ENCODE peak calls at places on chromosomes 12 and 14, in four cellular contexts. Y is A549, G is Peyer's patch, T is prostate gland. C is an unnamed sample.

GRCh38 chr12:18752280-18752920 is 14.5 kb downstream of the CAPZA3 start:
- DNase-seq in Y (no peak), G (no peak), T (no peak), C (no peak)

GRCh38 chr12:1836241-1836803 is 16.0 kb downstream of the LRTM2 start:
- DNase-seq in Y (no peak), G (no peak), T (no peak), C (no peak)

GRCh38 chr12:64526859-64527258 is 74.9 kb downstream of the TBK1 start:
- DNase-seq in Y (no peak), G (no peak), T (no peak), C (no peak)

GRCh38 chr12:108505121-108505520 is 10.0 kb upstream of the FICD start:
- DNase-seq in Y (no peak), G (no peak), T (no peak), C (no peak)

GRCh38 chr14:66425402-66425801 is 60.8 kb upstream of the CCDC196 start:
- DNase-seq in Y (no peak), G (no peak), T (no peak), C (no peak)

GRCh38 chr12:43113616-43114015 is 438.4 kb downstream of the ADAMTS20 start:
- DNase-seq in Y (no peak), G (no peak), T (no peak), C (no peak)

GRCh38 chr12:64937466-64937865 is 113.0 kb downstream of the TBC1D30 start:
- DNase-seq in Y (no peak), G (no peak), T (no peak), C (no peak)

GRCh38 chr14:85453401-85453800 is 76.5 kb upstream of the FLRT2 start:
- DNase-seq in Y (no peak), G (no peak), T (no peak), C (no peak)

GRCh38 chr12:121812320-121812871 is 8.6 kb downstream of the SETD1B start:
- DNase-seq in Y (peak; percentile 92), G (peak; percentile 84), T (peak; percentile 63), C (peak; percentile 77)

GRCh38 chr12:21989819-21990412 is 48.7 kb upstream of the ABCC9 start:
- DNase-seq in Y (no peak), G (no peak), T (no peak), C (no peak)

GRCh38 chr12:67940780-67941243 is 48.4 kb upstream of the IFNG-AS1 start:
- DNase-seq in Y (no peak), G (no peak), T (no peak), C (peak; percentile 5)

GRCh38 chr14:98242903-98243302 is 1029.1 kb downstream of the BCL11B start:
- DNase-seq in Y (no peak), G (no peak), T (no peak), C (no peak)

GRCh38 chr12:22083167-22083566 is 37.1 kb downstream of the CMAS start:
- DNase-seq in Y (no peak), G (no peak), T (peak; percentile 20), C (no peak)

GRCh38 chr12:117228239-117228638 is 38.0 kb upstream of the FBXO21 start:
- DNase-seq in Y (peak; percentile 72), G (no peak), T (no peak), C (peak; percentile 24)

GRCh38 chr12:115423546-115423987 is 739.6 kb upstream of the TBX3 start:
- DNase-seq in Y (peak; percentile 12), G (no peak), T (no peak), C (no peak)

GRCh38 chr14:29236401-29236800 is 469.8 kb downstream of the FOXG1 start:
- DNase-seq in Y (no peak), G (no peak), T (no peak), C (no peak)

GRCh38 chr14:103581206-103581605 is 18.4 kb downstream of the COA8 start:
- DNase-seq in Y (no peak), G (no peak), T (no peak), C (no peak)

DNA sequence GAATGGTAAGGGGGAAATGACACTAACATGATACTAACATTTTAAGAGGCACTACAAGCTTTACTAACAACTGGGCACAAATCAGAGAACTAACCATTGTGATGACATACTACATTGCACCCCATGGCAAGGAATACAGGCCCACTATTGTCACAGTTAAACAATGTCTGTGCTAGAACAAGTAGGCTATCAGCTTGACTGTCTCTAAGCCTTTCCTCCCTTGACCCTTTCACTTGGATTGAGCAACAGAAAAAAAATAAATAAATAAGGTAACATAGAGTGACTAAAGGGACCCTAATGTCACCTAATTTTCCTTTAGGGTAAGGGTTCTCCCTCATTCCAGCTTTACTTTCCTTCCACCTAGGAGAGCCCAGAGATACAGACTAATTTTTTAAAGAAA is 4.4 kb downstream of the SLC38A2 start:
- DNase-seq in Y (no peak), G (no peak), T (no peak), C (no peak)
- TF ChIP-seq POLR2A in Y (no peak), G (no peak), T (no peak), C (no peak)

GRCh38 chr12:124327362-124328043 is 32.6 kb downstream of the RFLNA start:
- DNase-seq in Y (no peak), G (no peak), T (no peak), C (no peak)

GRCh38 chr12:124326104-124326503 is 31.2 kb downstream of the RFLNA start:
- DNase-seq in Y (no peak), G (no peak), T (no peak), C (no peak)

GRCh38 chr12:124324803-124325705 is 30.2 kb downstream of the RFLNA start:
- DNase-seq in Y (no peak), G (no peak), T (no peak), C (no peak)

GRCh38 chr12:124326899-124327298 is 32.0 kb downstream of the RFLNA start:
- DNase-seq in Y (no peak), G (no peak), T (no peak), C (no peak)

GRCh38 chr12:124328116-124328515 is 33.2 kb downstream of the RFLNA start:
- DNase-seq in Y (no peak), G (no peak), T (no peak), C (no peak)
- TF ChIP-seq POLR2A in Y (no peak), G (no peak), T (no peak), C (no peak)

GRCh38 chr12:94073441-94074051 is 74.8 kb upstream of the PLXNC1 start:
- DNase-seq in Y (no peak), G (no peak), T (no peak), C (no peak)
- TF ChIP-seq POLR2A in Y (no peak), G (no peak), T (no peak), C (no peak)

DNA sequence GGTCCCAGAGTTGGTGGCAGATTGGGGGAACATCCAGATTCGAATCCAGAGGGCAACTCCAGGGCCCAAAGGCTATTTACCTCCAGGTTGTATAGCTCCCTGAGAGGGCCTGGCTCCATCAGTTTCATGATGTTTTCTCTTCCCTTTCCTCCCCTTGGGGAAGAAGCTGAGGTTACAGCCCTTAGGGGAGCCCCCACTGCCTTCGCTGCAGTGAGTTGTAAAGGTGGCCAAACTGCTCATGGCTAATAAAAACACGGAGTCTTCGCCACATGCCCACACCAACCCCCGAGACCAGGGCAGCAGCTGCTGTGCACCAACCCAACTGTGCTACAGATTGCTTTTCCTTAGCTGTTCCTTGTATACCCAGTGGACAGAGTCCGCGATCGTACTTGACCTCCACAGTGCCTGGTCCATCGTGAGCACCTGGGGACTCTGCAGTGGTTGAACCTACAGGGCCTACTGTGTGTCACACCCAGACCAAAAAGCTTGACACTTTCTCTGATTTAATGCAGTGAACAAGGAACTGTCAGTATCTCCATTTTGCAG is 20.9 kb downstream of the GALNT16 start:
- DNase-seq in Y (no peak), G (no peak), T (no peak), C (no peak)
- TF ChIP-seq POLR2A in Y (no peak), G (no peak), T (no peak), C (no peak)

GRCh38 chr14:64442300-64442988 is 22.9 kb upstream of the AKAP5 start:
- DNase-seq in Y (no peak), G (no peak), T (no peak), C (no peak)

GRCh38 chr14:64447890-64448667 is 17.2 kb upstream of the AKAP5 start:
- DNase-seq in Y (no peak), G (no peak), T (no peak), C (no peak)

GRCh38 chr14:64440494-64440893 is 24.8 kb upstream of the AKAP5 start:
- DNase-seq in Y (no peak), G (no peak), T (no peak), C (no peak)

GRCh38 chr14:64444140-64444539 is 21.2 kb upstream of the AKAP5 start:
- DNase-seq in Y (no peak), G (peak; percentile 63), T (no peak), C (no peak)

GRCh38 chr14:64444984-64445845 is 20.1 kb upstream of the AKAP5 start:
- DNase-seq in Y (no peak), G (peak; percentile 74), T (no peak), C (peak; percentile 49)
- TF ChIP-seq POLR2A in Y (no peak), G (no peak), T (no peak), C (no peak)

DNA sequence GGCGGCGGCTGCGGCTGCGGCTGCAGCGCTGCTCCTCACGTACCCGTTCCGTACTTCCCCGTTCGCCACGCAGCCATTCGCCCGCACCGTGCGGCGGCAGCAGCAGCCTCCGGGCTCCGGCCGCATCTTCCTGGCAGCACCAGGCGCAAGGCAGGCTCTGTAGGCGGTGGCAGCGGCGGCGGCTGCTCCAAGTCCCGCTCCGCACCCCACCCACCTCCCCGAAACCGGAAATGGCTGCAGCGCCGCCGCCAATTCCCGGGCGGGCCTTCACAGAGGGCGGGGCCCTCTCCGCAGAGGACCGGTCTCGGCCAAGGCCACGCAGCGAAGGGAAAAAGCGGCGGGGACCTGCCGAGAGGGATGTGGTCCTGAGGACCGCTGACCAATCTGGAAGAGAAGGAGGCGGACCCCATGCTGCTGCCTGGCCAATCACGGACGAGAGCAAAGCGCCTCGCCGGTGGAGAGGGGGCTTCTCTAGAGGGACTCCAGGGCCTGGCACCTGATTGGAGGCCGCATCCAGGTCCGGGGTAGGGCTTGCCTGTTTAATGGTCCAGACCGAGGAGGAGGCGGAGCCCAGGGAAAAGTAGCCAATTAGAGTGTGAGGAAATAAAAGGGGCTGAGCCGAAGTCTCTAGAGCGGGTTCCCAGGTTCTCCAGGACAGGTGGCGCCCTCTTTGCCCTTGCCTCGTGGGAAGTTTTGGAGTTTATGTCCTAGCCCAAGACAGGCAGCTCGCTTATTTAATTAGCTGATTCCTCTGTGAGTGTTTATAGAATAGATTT is at the start of gene SPTLC2:
- DNase-seq in Y (peak; percentile 100), G (peak; percentile 99), T (peak; percentile 99), C (peak; percentile 84)
- TF ChIP-seq POLR2A in Y (peak; percentile 92), G (peak; percentile 91), T (peak; percentile 91), C (peak; percentile 88)

DNA sequence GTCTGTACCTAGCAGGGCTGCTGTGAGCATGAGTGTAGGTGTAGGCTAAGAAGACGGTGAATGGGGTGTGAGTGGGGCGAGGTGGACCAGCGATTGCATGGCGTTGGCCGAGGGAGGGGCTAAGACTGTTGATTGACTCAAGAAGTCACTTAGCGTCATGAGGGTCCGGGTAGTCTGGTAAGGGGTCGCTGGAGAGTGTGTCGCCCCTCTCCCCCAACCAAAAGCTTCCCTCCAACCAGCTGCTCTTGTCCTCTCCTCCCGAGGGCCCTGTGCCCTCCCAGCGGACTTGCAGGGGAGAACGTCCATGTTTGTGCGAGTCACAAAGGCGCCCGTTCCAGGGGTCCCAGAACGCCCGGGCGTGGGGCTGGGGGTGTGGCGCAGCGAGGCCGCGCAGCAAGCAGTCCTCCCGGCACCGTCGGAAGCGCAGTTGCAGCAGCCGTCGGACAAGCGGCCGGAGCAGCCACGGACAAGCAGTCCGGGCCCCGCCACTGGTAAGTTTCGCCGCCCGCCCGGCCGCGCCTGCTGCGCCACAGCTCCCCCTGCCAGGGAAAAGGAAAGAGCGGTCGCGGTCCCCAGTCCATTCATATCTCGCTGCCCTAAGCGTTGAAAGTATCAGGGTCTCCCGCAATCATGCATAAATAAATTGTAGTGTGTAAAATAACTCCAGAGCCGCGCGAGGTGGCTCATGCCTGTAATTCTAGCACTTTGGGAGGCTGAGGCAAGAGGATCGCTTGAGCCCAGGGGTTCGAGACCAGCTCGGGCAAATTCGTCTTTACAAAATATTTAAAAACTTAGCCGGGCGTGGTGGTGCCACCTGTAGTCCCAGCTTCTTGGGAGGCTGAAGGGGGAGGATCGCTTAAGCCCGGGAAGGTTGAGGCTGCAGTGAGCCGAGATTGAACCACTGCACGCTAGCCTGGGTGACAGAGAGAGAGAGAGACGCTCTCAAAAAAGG is at the start of gene CCDC63:
- DNase-seq in Y (peak; percentile 83), G (peak; percentile 76), T (peak; percentile 39), C (no peak)
- TF ChIP-seq POLR2A in Y (no peak), G (no peak), T (no peak), C (no peak)

C was measured in H54.